ENCODE peak calls at places on chromosomes 4 and X, in nine cellular contexts. A is Peyer's patch, Z is astrocyte of the spinal cord, P is endothelial cell, G is fibroblast of pulmonary artery, Q is left lung, C is mesothelial cell of epicardium, T is GM10248, E is keratinocyte. X is an unnamed sample.

GRCh38 chr4:183444953-183445543 is 612 bp downstream of the CDKN2AIP start:
- DNase-seq in G (peak), Q (peak), T (no peak), A (peak), E (no peak), C (no peak), Z (no peak), P (peak), X (no peak)

GRCh38 chrX:114619874-114620273 is 36.0 kb downstream of the HTR2C start:
- DNase-seq in E (no peak), Q (no peak), A (no peak), T (peak), G (peak), C (no peak), Z (no peak), P (peak), X (no peak)

GRCh38 chr4:168978001-168978700 is 31.9 kb downstream of the CBR4 start:
- DNase-seq in C (no peak), T (no peak), E (peak), A (no peak), P (no peak), Z (peak), G (peak), Q (no peak), X (no peak)

GRCh38 chrX:38273453-38273852 is 52.8 kb upstream of the SRPX start:
- DNase-seq in G (no peak), Z (no peak), A (no peak), Q (no peak), E (no peak), P (no peak), C (no peak), T (no peak), X (no peak)

GRCh38 chr4:100736651-100737450 is 219.0 kb upstream of the EMCN start:
- DNase-seq in C (no peak), T (no peak), Z (peak), A (no peak), P (no peak), E (peak), G (peak), Q (no peak), X (no peak)

GRCh38 chr4:76208005-76208765 is 5.4 kb downstream of the SCARB2 start:
- DNase-seq in C (no peak), E (peak), A (peak), T (no peak), Q (peak), P (peak), Z (peak), G (peak), X (no peak)

GRCh38 chrX:117517994-117518393 is 598.6 kb downstream of the KLHL13 start:
- DNase-seq in C (no peak), E (no peak), G (no peak), Q (no peak), T (no peak), A (no peak), Z (no peak), P (no peak), X (no peak)

GRCh38 chr4:17589355-17589754 is 12.4 kb downstream of the LAP3 start:
- DNase-seq in Q (no peak), T (no peak), C (no peak), E (no peak), A (no peak), P (no peak), Z (no peak), G (no peak), X (no peak)

GRCh38 chr4:16659694-16660093 is 238.8 kb downstream of the LDB2 start:
- DNase-seq in P (no peak), G (no peak), E (no peak), C (no peak), T (no peak), A (no peak), Q (no peak), Z (no peak), X (no peak)

GRCh38 chrX:1212532-1212931 is at the start of gene CRLF2:
- DNase-seq in Z (no peak), P (no peak), A (no peak), G (no peak), Q (no peak), C (no peak), E (no peak), T (peak), X (no peak)

GRCh38 chrX:15404712-15405111 is 20.5 kb upstream of the VEGFD start:
- DNase-seq in G (peak), A (no peak), Z (no peak), C (no peak), E (no peak), T (no peak), P (no peak), Q (no peak), X (no peak)

GRCh38 chrX:130330706-130331105 is 9.0 kb upstream of the SLC25A14 start:
- DNase-seq in A (no peak), P (peak), T (peak), C (no peak), Z (peak), Q (peak), G (peak), E (no peak), X (no peak)
- TF ChIP-seq CTCF in A (peak), P (no peak), T (peak), C (no peak), Z (peak), Q (no peak), G (peak), E (peak), X (no peak)

GRCh38 chr4:19850909-19851308 is 400.8 kb upstream of the SLIT2 start:
- DNase-seq in A (no peak), G (peak), Q (no peak), Z (peak), T (no peak), E (no peak), C (no peak), P (no peak), X (no peak)
- TF ChIP-seq CTCF in A (no peak), G (peak), Q (no peak), Z (peak), T (no peak), E (no peak), C (no peak), P (no peak), X (no peak)

GRCh38 chrX:151563449-151563848 is at the start of gene PASD1:
- DNase-seq in Q (no peak), Z (no peak), P (no peak), T (no peak), G (no peak), E (no peak), A (no peak), C (no peak), X (no peak)

GRCh38 chrX:151564035-151564434 is 560 bp downstream of the PASD1 start:
- DNase-seq in T (no peak), C (no peak), E (no peak), Q (no peak), G (no peak), Z (no peak), P (no peak), A (no peak), X (no peak)
- TF ChIP-seq CTCF in T (no peak), C (no peak), E (no peak), Q (no peak), G (no peak), Z (no peak), P (no peak), A (no peak), X (no peak)

GRCh38 chrX:76550016-76550415 is 122.5 kb downstream of the MAGEE1 start:
- DNase-seq in C (no peak), E (no peak), Q (no peak), T (no peak), P (no peak), G (no peak), A (no peak), Z (no peak), X (no peak)

GRCh38 chrX:76555269-76555668 is 127.8 kb downstream of the MAGEE1 start:
- DNase-seq in G (no peak), C (no peak), A (no peak), P (no peak), Z (no peak), T (no peak), Q (no peak), E (no peak), X (no peak)

GRCh38 chrX:76555816-76556215 is 128.3 kb downstream of the MAGEE1 start:
- DNase-seq in P (peak), G (peak), Z (peak), A (no peak), E (no peak), Q (no peak), C (no peak), T (no peak), X (no peak)
- TF ChIP-seq CTCF in P (peak), G (peak), Z (peak), A (no peak), E (no peak), Q (no peak), C (peak), T (no peak), X (no peak)

DNA sequence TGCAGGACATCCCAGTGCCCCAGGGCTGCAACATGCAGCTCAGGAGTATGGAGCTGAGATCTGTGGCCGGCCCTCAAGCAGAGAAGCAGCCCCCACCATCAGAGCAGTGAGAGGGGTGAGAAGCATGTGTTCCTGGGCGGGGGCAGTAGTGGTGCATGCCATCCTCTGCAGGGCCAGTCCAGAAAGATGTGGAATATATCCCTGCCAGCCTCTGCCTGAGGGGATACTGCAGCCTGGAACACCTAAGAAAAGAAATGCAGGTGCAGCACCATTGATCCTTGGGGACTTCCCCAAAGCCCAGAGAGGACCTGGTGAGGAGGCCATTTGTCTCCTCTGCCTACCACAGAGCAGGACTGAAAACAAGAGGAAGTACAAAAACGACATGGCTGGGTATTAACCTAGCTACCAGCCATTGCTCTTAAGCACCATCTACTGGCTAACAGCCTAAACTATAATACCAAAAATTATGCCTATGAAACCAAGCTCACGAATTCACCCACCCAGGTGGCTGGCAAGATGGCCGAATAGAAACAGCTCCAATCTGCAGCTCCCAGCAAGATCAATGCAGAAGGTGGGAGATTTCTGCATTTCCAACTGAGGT is 158.8 kb downstream of the ADGRA3 start:
- DNase-seq in C (no peak), Q (no peak), G (peak), E (no peak), A (no peak), Z (peak), T (peak), P (no peak), X (no peak)
- TF ChIP-seq CTCF in C (no peak), Q (no peak), G (peak), E (peak), A (peak), Z (peak), T (no peak), P (no peak), X (no peak)

GRCh38 chr4:184722798-184723197 is 11.1 kb downstream of the CENPU start:
- DNase-seq in T (no peak), E (no peak), Q (no peak), C (no peak), G (no peak), Z (no peak), P (no peak), A (no peak), X (no peak)
- TF ChIP-seq CTCF in T (no peak), E (no peak), Q (no peak), C (no peak), G (peak), Z (no peak), P (no peak), A (peak), X (no peak)

DNA sequence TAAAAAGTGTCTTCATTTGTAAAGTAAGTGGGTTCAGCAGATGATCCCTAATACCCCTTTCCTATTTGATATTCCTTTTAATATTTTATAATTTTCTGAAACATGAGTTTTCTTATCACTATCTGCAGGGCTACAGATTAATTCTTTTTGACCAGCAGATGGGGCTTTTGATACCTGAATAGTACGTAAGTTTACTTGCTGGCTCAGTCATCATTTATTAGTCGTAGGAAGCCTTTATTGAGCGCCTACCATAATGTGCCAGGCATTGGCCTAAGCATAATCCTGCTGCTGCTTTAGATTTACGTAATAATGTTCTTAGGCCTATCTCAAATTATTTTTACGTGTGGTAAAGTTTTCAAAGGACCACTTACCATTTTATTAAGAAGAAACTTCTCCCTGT is 33.1 kb downstream of the OSTC start:
- DNase-seq in T (peak), P (no peak), Q (no peak), A (no peak), C (no peak), Z (peak), G (peak), E (no peak), X (no peak)
- TF ChIP-seq CTCF in T (peak), P (no peak), Q (no peak), A (peak), C (peak), Z (peak), G (peak), E (no peak), X (no peak)

GRCh38 chrX:121333942-121334341 is 286.5 kb downstream of the GLUD2 start:
- DNase-seq in G (no peak), Q (no peak), C (no peak), Z (no peak), E (no peak), A (no peak), T (no peak), P (no peak), X (no peak)
- TF ChIP-seq CTCF in G (no peak), Q (no peak), C (no peak), Z (no peak), E (peak), A (no peak), T (peak), P (no peak), X (no peak)